ENCODE peak calls at places on chromosomes 2 and 18, in ten cellular contexts. Q is HFFc6; E is T-cell; Y is NCI-H1417; L is left cardiac atrium; J is AG09309; B is CD8-positive, alpha-beta T cell; A is upper lobe of left lung; P is HTR-8/SVneo; T is ovary. D is an unnamed sample.

GRCh38 chr2:20027715-20028434 is 15.4 kb upstream of the MATN3 start:
- DNase-seq in Q (no peak), J (no peak), P (no peak), A (no peak), E (no peak), Y (no peak), T (no peak), B (no peak), L (no peak), D (no peak)

GRCh38 chr2:152542344-152542994 is 174.8 kb downstream of the PRPF40A start:
- DNase-seq in Y (no peak), L (no peak), B (no peak), A (no peak), P (no peak), J (no peak), Q (no peak), T (no peak), E (no peak), D (no peak)

GRCh38 chr2:186426153-186427016 is 59.7 kb upstream of the ZC3H15 start:
- DNase-seq in B (no peak), T (no peak), A (no peak), Q (no peak), P (no peak), J (no peak), E (no peak), Y (no peak), L (no peak), D (no peak)

GRCh38 chr18:57439617-57439975 is 4.4 kb downstream of the ONECUT2 start:
- DNase-seq in E (no peak), B (no peak), Y (no peak), P (no peak), L (no peak), J (no peak), T (no peak), A (no peak), Q (no peak), D (no peak)

GRCh38 chr2:27954261-27954673 is 63.7 kb downstream of the BABAM2 start:
- DNase-seq in E (no peak), B (no peak), Y (no peak), A (no peak), P (no peak), L (no peak), Q (no peak), J (no peak), T (no peak), D (peak)

GRCh38 chr2:58762176-58762781 is 521.2 kb upstream of the FANCL start:
- DNase-seq in P (peak), A (peak), Q (peak), J (no peak), L (no peak), Y (peak), E (no peak), B (peak), T (peak), D (peak)

GRCh38 chr2:46858697-46859080 is 56.9 kb downstream of the MCFD2 start:
- DNase-seq in E (no peak), B (no peak), P (no peak), T (no peak), A (no peak), L (no peak), J (peak), Q (peak), Y (no peak), D (no peak)

GRCh38 chr2:195686564-195686963 is 29.5 kb downstream of the SLC39A10 start:
- DNase-seq in Y (no peak), Q (no peak), E (no peak), L (no peak), T (no peak), P (no peak), A (no peak), J (no peak), B (no peak), D (no peak)

GRCh38 chr2:27020337-27020948 is 12.3 kb upstream of the TMEM214 start:
- DNase-seq in E (no peak), A (no peak), L (peak), Q (no peak), Y (no peak), P (no peak), T (peak), B (no peak), J (no peak), D (no peak)

GRCh38 chr2:155842103-155842502 is 490.4 kb downstream of the NR4A2 start:
- DNase-seq in Q (no peak), Y (no peak), B (no peak), L (no peak), E (no peak), J (no peak), T (no peak), P (no peak), A (no peak), D (no peak)

GRCh38 chr2:238652771-238653157 is 195.1 kb upstream of the TWIST2 start:
- DNase-seq in E (no peak), Y (no peak), A (no peak), B (no peak), J (no peak), L (no peak), T (no peak), Q (no peak), P (no peak), D (no peak)

GRCh38 chr2:48568551-48568950 is 38.6 kb downstream of the STON1 start:
- DNase-seq in Y (no peak), Q (no peak), A (no peak), J (no peak), E (no peak), L (no peak), B (no peak), T (no peak), P (no peak), D (no peak)

GRCh38 chr2:197052371-197052770 is 125.9 kb upstream of the PGAP1 start:
- DNase-seq in T (no peak), B (no peak), Y (peak), P (no peak), J (no peak), A (no peak), L (no peak), E (no peak), Q (no peak), D (no peak)

GRCh38 chr2:28199995-28200394 is 192.7 kb upstream of the FOSL2 start:
- DNase-seq in J (no peak), Y (no peak), T (no peak), E (no peak), B (no peak), Q (no peak), P (peak), L (no peak), A (no peak), D (no peak)

GRCh38 chr2:204050681-204051080 is 114.1 kb downstream of the ICOS start:
- DNase-seq in E (no peak), Y (no peak), Q (no peak), A (no peak), T (no peak), B (no peak), J (no peak), L (no peak), P (no peak), D (no peak)

GRCh38 chr2:128440666-128441340 is 122.1 kb upstream of the HS6ST1 start:
- DNase-seq in J (no peak), L (no peak), A (no peak), Q (no peak), Y (no peak), T (no peak), B (peak), E (no peak), P (no peak), D (no peak)

GRCh38 chr18:48844271-48844670 is 106.5 kb downstream of the SMAD7 start:
- DNase-seq in J (no peak), L (no peak), A (no peak), P (no peak), Y (no peak), B (no peak), T (no peak), Q (no peak), E (no peak), D (no peak)

GRCh38 chr2:233801357-233802131 is 23.4 kb downstream of the MROH2A start:
- DNase-seq in J (no peak), E (no peak), B (no peak), A (no peak), L (no peak), Q (no peak), T (no peak), P (no peak), Y (no peak), D (peak)

D was measured in H4.